ENCODE peak calls at places on chromosome 19, in seven cellular contexts. K is GM23248; H is uterus; X is psoas muscle; T is Peyer's patch; I is heart right ventricle; B is CD4-positive, CD25-positive, alpha-beta regulatory T cell. J is an unnamed sample. For H3K36me3, the result is how much of the 10 kb centered on the place peaks cover.

GRCh38 chr19:41939861-41940442 is 11.7 kb upstream of the ERFL start:
- DNase-seq in H (no peak), I (no peak), X (no peak), T (peak), B (no peak), K (peak), J (no peak)

GRCh38 chr19:11138659-11139526 is 16.7 kb downstream of the SPC24 start:
- DNase-seq in I (peak), X (peak), B (no peak), K (peak), H (peak), T (peak), J (peak)

GRCh38 chr19:5753743-5754142 is 30.8 kb downstream of the PRR22 start:
- DNase-seq in K (no peak), H (no peak), T (no peak), I (no peak), X (no peak), B (no peak), J (no peak)

GRCh38 chr19:57803594-57804325 is 11.0 kb downstream of the ZNF552 start:
- DNase-seq in I (no peak), K (peak), T (no peak), H (no peak), B (no peak), X (no peak), J (no peak)

GRCh38 chr19:7287716-7288115 is 6.5 kb downstream of the INSR start:
- DNase-seq in H (no peak), T (no peak), I (no peak), K (no peak), X (no peak), B (no peak), J (no peak)

GRCh38 chr19:58519087-58519354 is 589 bp downstream of the ZBTB45 start:
- DNase-seq in K (peak), B (peak), T (peak), I (peak), H (peak), X (peak), J (peak)

GRCh38 chr19:35123573-35123972 is 8.0 kb downstream of the FXYD3 start:
- DNase-seq in X (peak), T (no peak), K (peak), B (no peak), I (no peak), H (peak), J (no peak)

GRCh38 chr19:33904681-33905080 is 108.0 kb downstream of the KCTD15 start:
- DNase-seq in T (no peak), K (peak), X (no peak), H (no peak), I (no peak), B (no peak), J (no peak)

GRCh38 chr19:28542394-28543243 is 670.3 kb downstream of the UQCRFS1 start:
- DNase-seq in H (no peak), T (no peak), B (no peak), X (no peak), K (no peak), I (no peak), J (no peak)

GRCh38 chr19:19185853-19186728 is 5.9 kb downstream of the BORCS8 start:
- DNase-seq in I (no peak), H (no peak), B (peak), T (no peak), X (no peak), K (peak), J (peak)

GRCh38 chr19:21022996-21023395 is 2.5 kb downstream of the ZNF430 start:
- DNase-seq in X (no peak), H (no peak), I (no peak), T (no peak), B (no peak), K (peak), J (no peak)
- H3K4me3 ChIP-seq in X (no peak), H (no peak), I (no peak), T (no peak), B (peak), K (peak), J (no peak)

DNA sequence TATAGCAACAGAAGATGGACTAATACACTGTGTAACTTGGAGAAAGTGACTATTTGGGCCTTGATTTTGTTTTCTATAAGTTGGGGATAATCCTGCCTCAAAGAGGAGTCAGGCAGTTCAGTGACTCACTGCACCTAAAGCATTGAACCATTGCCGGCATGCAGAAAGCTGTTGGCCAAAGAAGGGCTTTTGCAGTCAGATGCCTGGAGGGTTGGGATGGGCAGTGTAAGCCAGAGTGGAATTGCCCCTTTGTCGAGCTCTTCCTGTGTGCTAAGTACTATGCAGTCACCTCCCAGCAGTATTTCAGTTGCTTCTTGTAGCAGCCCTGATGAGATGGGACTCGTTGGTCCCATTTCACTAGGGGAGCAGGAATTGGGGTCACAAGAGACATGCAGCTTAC is 11.1 kb downstream of the ZNF473 start:
- DNase-seq in X (no peak), B (no peak), H (no peak), T (no peak), K (no peak), I (no peak), J (no peak)
- H3K36me3 ChIP-seq in X (half or more), B (half or more), H (under half), T (under half), K (under half), I (half or more), J (half or more)

GRCh38 chr19:51065221-51065960 is 499 bp upstream of the KLK13 start:
- DNase-seq in I (no peak), B (no peak), T (no peak), H (no peak), K (no peak), X (no peak), J (no peak)
- H3K4me3 ChIP-seq in I (peak), B (no peak), T (peak), H (no peak), K (no peak), X (no peak), J (no peak)

GRCh38 chr19:16522559-16523377 is 19.5 kb downstream of the CHERP start:
- DNase-seq in H (no peak), T (no peak), K (no peak), I (no peak), X (no peak), B (no peak), J (no peak)
- H3K36me3 ChIP-seq in H (under half), T (under half), K (under half), I (half or more), X (half or more), B (half or more), J (half or more)

GRCh38 chr19:2719910-2720776 is 1.0 kb downstream of the DIRAS1 start:
- DNase-seq in B (no peak), T (no peak), K (peak), H (no peak), I (peak), X (no peak), J (no peak)
- H3K4me3 ChIP-seq in B (no peak), T (peak), K (peak), H (peak), I (peak), X (peak), J (no peak)

DNA sequence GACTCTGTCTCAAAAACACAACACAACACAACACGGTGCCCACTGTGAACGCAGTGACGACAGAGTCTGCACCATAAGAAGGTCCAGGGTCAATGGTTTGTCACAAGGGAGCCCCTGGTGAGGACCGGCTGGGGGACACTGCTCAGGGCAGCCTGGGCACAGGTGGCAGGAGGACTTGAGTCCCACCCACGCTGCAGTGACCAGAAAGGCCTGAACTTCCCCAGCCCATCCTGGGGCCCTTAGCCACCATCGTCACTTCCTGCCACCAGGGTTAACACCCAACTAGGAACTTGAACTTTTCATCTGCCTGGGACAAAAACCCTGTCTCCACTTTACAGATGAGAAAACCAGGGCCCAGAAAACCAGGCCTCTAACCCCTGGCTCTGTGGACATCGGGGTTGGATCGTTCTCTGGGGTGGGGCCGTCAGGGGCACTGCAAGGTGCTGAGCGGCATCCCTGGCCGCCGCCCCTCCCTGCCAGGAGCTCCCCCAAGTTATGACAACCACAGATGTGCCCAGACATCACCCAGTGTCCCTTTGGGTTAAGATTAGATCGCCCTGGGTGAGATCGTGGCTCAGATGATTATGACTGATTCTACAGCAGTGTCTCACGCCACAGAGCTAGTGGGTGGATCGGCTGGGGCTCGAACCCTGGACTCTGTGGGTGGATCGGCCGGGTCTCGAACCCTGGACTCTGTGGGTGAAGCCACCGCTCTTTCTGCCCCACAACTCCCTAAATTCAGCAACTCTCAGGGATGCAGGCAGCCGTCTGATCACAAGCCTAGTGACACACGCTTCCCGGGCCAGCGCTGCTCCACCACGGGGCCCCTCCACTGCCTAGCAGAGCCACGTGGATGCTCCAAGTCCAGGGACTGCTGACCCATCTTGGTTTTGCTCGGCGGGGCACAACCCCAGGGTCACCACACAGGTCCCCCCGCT is 14.0 kb downstream of the MOB3A start:
- DNase-seq in I (no peak), H (no peak), X (peak), K (no peak), B (peak), T (peak), J (no peak)
- H3K36me3 ChIP-seq in I (half or more), H (under half), X (half or more), K (under half), B (under half), T (under half), J (under half)

GRCh38 chr19:45243144-45243732 is 2.0 kb downstream of the EXOC3L2 start:
- DNase-seq in H (no peak), I (no peak), B (no peak), K (no peak), X (no peak), T (no peak), J (no peak)

GRCh38 chr19:45247136-45247535 is 1.9 kb upstream of the EXOC3L2 start:
- DNase-seq in H (no peak), K (no peak), B (no peak), X (no peak), I (no peak), T (no peak), J (no peak)

GRCh38 chr19:45245826-45246225 is 619 bp upstream of the EXOC3L2 start:
- DNase-seq in I (no peak), H (no peak), X (no peak), K (no peak), B (no peak), T (no peak), J (no peak)

GRCh38 chr19:45244133-45244532 is 1.1 kb downstream of the EXOC3L2 start:
- DNase-seq in X (no peak), I (no peak), H (no peak), K (no peak), T (no peak), B (no peak), J (no peak)

DNA sequence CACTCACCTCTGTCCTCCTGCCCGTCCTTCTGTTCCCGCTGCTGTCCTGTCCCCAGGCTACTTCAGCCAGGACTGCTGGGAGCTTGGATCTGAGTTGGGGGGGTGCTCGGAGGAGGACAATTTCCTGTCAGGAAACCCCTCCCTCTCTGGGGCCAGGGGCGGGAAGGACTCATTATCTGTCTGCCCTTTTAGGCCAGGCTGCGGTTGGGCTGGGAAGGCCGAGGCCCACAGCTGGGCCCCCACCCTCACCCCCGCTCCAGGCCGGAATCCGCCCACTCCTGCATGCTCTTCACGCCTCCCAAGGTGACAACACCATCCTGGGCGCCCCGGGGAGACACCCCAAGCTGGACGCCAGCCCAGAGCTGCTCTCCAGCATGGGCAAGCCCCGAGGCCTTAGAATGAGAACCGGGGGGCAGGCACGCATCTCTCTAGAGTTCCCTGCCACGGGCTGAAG is at the start of gene EXOC3L2:
- DNase-seq in T (no peak), B (no peak), H (no peak), K (no peak), I (peak), X (no peak), J (no peak)
- H3K4me3 ChIP-seq in T (peak), B (no peak), H (no peak), K (no peak), I (peak), X (no peak), J (peak)

GRCh38 chr19:9430444-9430843 is 4.9 kb downstream of the ZNF266 start:
- DNase-seq in B (no peak), K (no peak), X (no peak), H (no peak), I (no peak), T (no peak), J (no peak)

GRCh38 chr19:9427941-9428340 is 7.4 kb downstream of the ZNF266 start:
- DNase-seq in H (no peak), I (no peak), T (no peak), B (no peak), X (no peak), K (no peak), J (no peak)

GRCh38 chr19:9436358-9436757 is 985 bp upstream of the ZNF266 start:
- DNase-seq in H (no peak), I (no peak), K (no peak), T (no peak), B (no peak), X (no peak), J (no peak)

GRCh38 chr19:9435279-9436268 is at the start of gene ZNF266:
- DNase-seq in H (peak), X (peak), K (peak), B (peak), I (peak), T (peak), J (peak)

DNA sequence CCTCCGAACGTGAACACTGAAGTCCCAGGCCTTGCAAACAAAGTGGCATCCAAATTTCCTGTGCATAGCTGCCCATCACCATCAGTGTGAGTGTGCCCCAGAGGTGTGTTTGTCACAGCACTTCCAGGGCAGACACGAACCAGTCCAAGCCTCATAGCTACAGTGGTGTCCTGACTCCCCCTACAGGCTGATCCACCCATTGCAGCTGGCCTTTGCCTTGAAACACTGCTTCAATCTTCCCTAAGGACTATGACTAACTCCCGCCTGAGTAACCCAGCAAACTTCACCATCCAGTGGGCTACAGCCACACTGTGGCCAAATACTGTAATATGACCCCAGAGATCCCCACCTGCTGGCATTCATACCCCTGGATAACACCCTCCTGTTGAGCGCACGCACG is 3.9 kb downstream of the ZNF266 start:
- DNase-seq in B (no peak), H (no peak), I (peak), K (peak), T (no peak), X (no peak), J (no peak)
- H3K36me3 ChIP-seq in B (half or more), H (under half), I (half or more), K (under half), T (under half), X (half or more), J (under half)

DNA sequence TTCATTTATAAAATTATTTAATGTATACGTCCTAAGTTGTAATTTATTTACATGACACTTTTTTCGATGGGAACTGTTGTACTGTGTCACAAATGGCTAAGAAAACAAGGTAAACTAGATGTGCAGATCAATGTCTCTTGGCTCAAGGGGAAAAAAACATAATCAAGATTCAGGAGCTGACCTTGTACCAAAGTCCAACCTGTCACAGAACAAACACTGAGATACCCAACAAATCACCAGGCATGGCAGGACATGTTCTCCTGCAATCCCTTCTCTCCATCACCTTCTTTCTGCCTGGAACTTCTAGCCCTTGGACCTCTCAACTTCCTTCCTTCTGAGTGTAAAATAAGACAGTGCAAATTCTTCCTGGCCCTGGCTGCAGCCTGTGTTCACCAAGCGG is 445.8 kb downstream of the ZNF536 start:
- DNase-seq in X (no peak), B (no peak), I (no peak), K (no peak), H (no peak), T (no peak), J (no peak)
- H3K4me3 ChIP-seq in X (no peak), B (no peak), I (no peak), K (no peak), H (no peak), T (no peak), J (no peak)

J was measured in lung.